ENCODE peak calls at places on chromosomes 3 and 15, in four cellular contexts. V, M, R and C are unnamed samples.

GRCh38 chr3:142784228-142784627 is 60.4 kb downstream of the TRPC1 start:
- DNase-seq in V (no peak), M (no peak), R (no peak), C (no peak)

GRCh38 chr3:156563900-156564682 is 9.2 kb upstream of the SSR3 start:
- DNase-seq in V (no peak), M (no peak), R (no peak), C (no peak)

GRCh38 chr15:84400820-84401219 is 165.2 kb downstream of the GOLGA6L4 start:
- DNase-seq in V (no peak), M (no peak), R (peak; percentile 39), C (no peak)

GRCh38 chr15:90327313-90327712 is 24.8 kb upstream of the ZNF774 start:
- DNase-seq in V (no peak), M (no peak), R (peak; percentile 10), C (no peak)

GRCh38 chr3:12445523-12446240 is 38.6 kb upstream of the TSEN2 start:
- DNase-seq in V (no peak), M (no peak), R (no peak), C (no peak)

GRCh38 chr3:181533811-181534210 is 177.9 kb upstream of the SOX2 start:
- DNase-seq in V (no peak), M (no peak), R (no peak), C (no peak)

GRCh38 chr3:11770477-11771381 is 76.0 kb downstream of the TAMM41 start:
- DNase-seq in V (peak; percentile 85), M (peak; percentile 68), R (peak; percentile 83), C (peak; percentile 72)

GRCh38 chr15:84605225-84605882 is 4.5 kb downstream of the ZSCAN2 start:
- DNase-seq in V (no peak), M (no peak), R (no peak), C (no peak)

GRCh38 chr3:152400912-152401311 is 132.2 kb downstream of the MBNL1 start:
- DNase-seq in V (no peak), M (no peak), R (no peak), C (no peak)

GRCh38 chr15:37819191-37819590 is 115.2 kb upstream of the TMCO5A start:
- DNase-seq in V (no peak), M (no peak), R (no peak), C (no peak)

DNA sequence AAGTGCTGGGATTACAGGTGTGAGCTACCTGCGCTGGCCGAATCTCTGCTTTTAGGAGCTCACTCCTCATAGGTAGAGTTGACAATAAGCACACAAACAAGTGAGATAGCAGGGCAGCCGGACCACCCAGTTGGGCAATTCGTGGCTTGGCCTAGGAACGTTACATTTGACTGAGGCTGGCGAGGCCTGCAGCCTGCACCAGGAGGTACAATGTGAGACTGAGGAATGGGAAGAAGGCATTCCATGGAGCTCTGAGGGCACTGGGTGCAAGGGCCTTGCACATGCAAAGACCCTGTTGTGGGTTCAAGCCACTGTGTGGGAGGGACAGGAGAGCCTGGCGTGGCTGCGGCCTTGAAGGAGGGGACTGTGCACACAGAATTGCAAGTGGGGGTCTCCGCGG is 152.5 kb downstream of the LRRK1 start:
- DNase-seq in V (no peak), M (no peak), R (no peak), C (no peak)
- H3K27ac ChIP-seq in V (no peak overlapping the region), M (peak overlapping the region; percentile 60), R (no peak overlapping the region), C (no peak overlapping the region)

GRCh38 chr15:101435761-101436160 is 53.7 kb downstream of the PCSK6 start:
- DNase-seq in V (no peak), M (no peak), R (no peak), C (no peak)
- H3K27ac ChIP-seq in V (no peak overlapping the region), M (no peak overlapping the region), R (no peak overlapping the region), C (peak overlapping the region; percentile 51)

DNA sequence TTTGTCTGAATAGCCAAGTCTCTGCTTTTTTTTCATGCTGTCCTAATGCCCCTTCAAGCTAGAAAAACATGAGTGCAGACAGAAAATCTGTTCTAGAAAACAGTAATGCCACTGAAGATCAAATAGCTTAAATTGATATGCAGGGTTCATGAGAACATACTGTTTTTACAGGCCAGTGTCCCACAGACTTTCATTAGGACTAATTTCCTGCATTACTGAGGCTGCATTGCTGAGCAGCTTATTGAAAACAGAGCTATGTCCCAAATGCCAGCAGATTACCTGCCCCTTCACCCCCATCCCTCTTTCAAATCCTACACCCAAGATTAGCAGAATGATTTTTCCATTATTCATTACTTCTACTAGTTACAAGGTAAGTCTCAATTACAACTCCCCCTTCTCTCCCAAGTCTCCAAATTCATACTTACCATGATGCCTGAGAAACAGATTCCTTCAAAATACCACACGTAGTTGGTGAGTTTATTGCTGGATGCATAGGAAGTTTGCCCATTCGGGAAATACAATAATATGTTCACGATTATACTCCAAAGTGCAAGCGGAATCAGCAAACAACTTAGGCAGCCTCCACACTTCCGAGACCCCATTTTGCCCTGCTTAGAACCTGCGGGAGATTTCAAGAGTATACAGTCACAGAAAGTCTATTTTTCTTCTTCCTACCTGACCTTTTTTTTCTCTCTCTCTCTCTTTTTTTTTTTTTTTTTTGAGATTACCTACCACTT is 487 bp downstream of the TM4SF18 start:
- DNase-seq in V (no peak), M (no peak), R (no peak), C (no peak)
- H3K27ac ChIP-seq in V (peak overlapping the region; percentile 68), M (no peak overlapping the region), R (no peak overlapping the region), C (no peak overlapping the region)

GRCh38 chr15:45618813-45619212 is 16.0 kb upstream of the SQOR start:
- DNase-seq in V (no peak), M (no peak), R (no peak), C (no peak)

GRCh38 chr15:45611305-45611704 is 23.5 kb upstream of the SQOR start:
- DNase-seq in V (no peak), M (no peak), R (no peak), C (no peak)

GRCh38 chr15:45616901-45617323 is 17.9 kb upstream of the SQOR start:
- DNase-seq in V (no peak), M (no peak), R (no peak), C (no peak)

DNA sequence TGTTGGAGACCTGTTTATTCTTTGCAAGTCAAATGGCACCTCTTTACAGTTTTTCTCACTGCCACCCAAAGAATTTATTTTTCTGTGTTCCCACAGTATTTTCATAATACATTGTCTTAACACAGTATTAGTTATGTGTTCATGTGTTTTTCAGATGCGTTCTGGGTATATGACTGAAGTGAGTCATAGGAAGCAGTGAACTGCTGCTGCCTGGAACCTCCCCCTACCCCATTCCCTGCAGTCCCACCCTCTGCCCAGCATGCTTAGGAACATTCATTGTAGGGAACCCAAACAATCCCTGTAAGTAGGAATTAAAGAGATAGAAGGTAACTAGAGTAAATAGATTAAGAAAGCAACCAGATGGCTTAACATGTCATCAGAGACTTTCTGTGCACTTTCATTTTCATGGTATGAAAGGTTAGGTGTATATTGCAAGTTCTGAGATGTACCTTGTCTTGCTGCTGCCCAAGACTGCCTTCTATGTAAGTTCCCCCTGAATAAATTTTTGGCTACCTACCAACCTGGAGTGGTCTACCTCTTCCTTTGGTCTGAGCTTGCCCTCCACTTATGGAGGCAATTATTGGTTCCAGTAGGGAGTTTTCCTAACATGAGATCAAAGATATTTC is 21.9 kb upstream of the SQOR start:
- DNase-seq in V (no peak), M (no peak), R (no peak), C (no peak)
- H3K27ac ChIP-seq in V (no peak overlapping the region), M (no peak overlapping the region), R (no peak overlapping the region), C (no peak overlapping the region)